ENCODE peak calls at places on chromosomes 11 and 22, in nine cellular contexts. One of them, this sample, is unnamed.

GRCh38 chr11:74806267-74806666 is 57.6 kb downstream of the RNF169 start:
- DNase-seq in H1: no peak
- DNase-seq in fibroblast of lung: no peak
- DNase-seq in cardiac muscle cell: no peak
- DNase-seq in stimulated activated CD8-positive, alpha-beta memory T cell treated with anti-CD3 and anti-CD28 coated beads, Interleukin-4, amount 100 ng/mL, for 1 hour: no peak
- DNase-seq in body of pancreas: no peak
- DNase-seq in heart left ventricle: no peak
- DNase-seq in left cardiac atrium: no peak
- DNase-seq in sciatic nerve: no peak
- DNase-seq in this sample: no peak

GRCh38 chr22:23270212-23270733 is 90.0 kb downstream of the BCR start:
- DNase-seq in sciatic nerve: no peak
- DNase-seq in H1: no peak
- DNase-seq in body of pancreas: no peak
- DNase-seq in fibroblast of lung: no peak
- DNase-seq in heart left ventricle: no peak
- DNase-seq in left cardiac atrium: no peak
- DNase-seq in cardiac muscle cell: no peak
- DNase-seq in stimulated activated CD8-positive, alpha-beta memory T cell treated with anti-CD3 and anti-CD28 coated beads, Interleukin-4, amount 100 ng/mL, for 1 hour: no peak
- DNase-seq in this sample: no peak

GRCh38 chr11:43547411-43547718 is 133.2 kb upstream of the HSD17B12 start:
- DNase-seq in stimulated activated CD8-positive, alpha-beta memory T cell treated with anti-CD3 and anti-CD28 coated beads, Interleukin-4, amount 100 ng/mL, for 1 hour: no peak
- DNase-seq in heart left ventricle: no peak
- DNase-seq in fibroblast of lung: no peak
- DNase-seq in H1: peak
- DNase-seq in left cardiac atrium: peak
- DNase-seq in sciatic nerve: no peak
- DNase-seq in body of pancreas: peak
- DNase-seq in cardiac muscle cell: peak
- DNase-seq in this sample: no peak

GRCh38 chr11:47916361-47916841 is 64.0 kb upstream of the PTPRJ start:
- DNase-seq in H1: no peak
- DNase-seq in cardiac muscle cell: peak
- DNase-seq in sciatic nerve: no peak
- DNase-seq in left cardiac atrium: peak
- DNase-seq in stimulated activated CD8-positive, alpha-beta memory T cell treated with anti-CD3 and anti-CD28 coated beads, Interleukin-4, amount 100 ng/mL, for 1 hour: no peak
- DNase-seq in fibroblast of lung: peak
- DNase-seq in body of pancreas: peak
- DNase-seq in heart left ventricle: peak
- DNase-seq in this sample: no peak

GRCh38 chr11:128862913-128863660 is 4.0 kb downstream of the KCNJ1 start:
- DNase-seq in left cardiac atrium: no peak
- DNase-seq in body of pancreas: no peak
- DNase-seq in H1: no peak
- DNase-seq in fibroblast of lung: peak
- DNase-seq in cardiac muscle cell: peak
- DNase-seq in stimulated activated CD8-positive, alpha-beta memory T cell treated with anti-CD3 and anti-CD28 coated beads, Interleukin-4, amount 100 ng/mL, for 1 hour: no peak
- DNase-seq in heart left ventricle: no peak
- DNase-seq in sciatic nerve: no peak
- DNase-seq in this sample: no peak

GRCh38 chr11:46535688-46536087 is 58.1 kb downstream of the AMBRA1 start:
- DNase-seq in body of pancreas: no peak
- DNase-seq in fibroblast of lung: no peak
- DNase-seq in heart left ventricle: no peak
- DNase-seq in H1: no peak
- DNase-seq in stimulated activated CD8-positive, alpha-beta memory T cell treated with anti-CD3 and anti-CD28 coated beads, Interleukin-4, amount 100 ng/mL, for 1 hour: no peak
- DNase-seq in cardiac muscle cell: no peak
- DNase-seq in left cardiac atrium: no peak
- DNase-seq in sciatic nerve: no peak
- DNase-seq in this sample: no peak

GRCh38 chr22:26681395-26681821 is 24.0 kb downstream of the MIAT start:
- DNase-seq in cardiac muscle cell: peak
- DNase-seq in H1: peak
- DNase-seq in heart left ventricle: no peak
- DNase-seq in sciatic nerve: no peak
- DNase-seq in stimulated activated CD8-positive, alpha-beta memory T cell treated with anti-CD3 and anti-CD28 coated beads, Interleukin-4, amount 100 ng/mL, for 1 hour: no peak
- DNase-seq in body of pancreas: no peak
- DNase-seq in left cardiac atrium: no peak
- DNase-seq in fibroblast of lung: peak
- DNase-seq in this sample: no peak

GRCh38 chr11:120985718-120986569 is 38.0 kb upstream of the TBCEL start:
- DNase-seq in fibroblast of lung: peak
- DNase-seq in left cardiac atrium: peak
- DNase-seq in H1: peak
- DNase-seq in cardiac muscle cell: peak
- DNase-seq in sciatic nerve: peak
- DNase-seq in stimulated activated CD8-positive, alpha-beta memory T cell treated with anti-CD3 and anti-CD28 coated beads, Interleukin-4, amount 100 ng/mL, for 1 hour: no peak
- DNase-seq in heart left ventricle: peak
- DNase-seq in body of pancreas: peak
- DNase-seq in this sample: no peak

GRCh38 chr22:17264321-17265052 is 45.3 kb upstream of the ADA2 start:
- DNase-seq in heart left ventricle: peak
- DNase-seq in stimulated activated CD8-positive, alpha-beta memory T cell treated with anti-CD3 and anti-CD28 coated beads, Interleukin-4, amount 100 ng/mL, for 1 hour: no peak
- DNase-seq in body of pancreas: no peak
- DNase-seq in left cardiac atrium: no peak
- DNase-seq in H1: peak
- DNase-seq in fibroblast of lung: peak
- DNase-seq in sciatic nerve: no peak
- DNase-seq in cardiac muscle cell: peak
- DNase-seq in this sample: no peak

GRCh38 chr11:112903310-112903709 is 57.9 kb upstream of the NCAM1 start:
- DNase-seq in sciatic nerve: no peak
- DNase-seq in body of pancreas: no peak
- DNase-seq in H1: no peak
- DNase-seq in left cardiac atrium: no peak
- DNase-seq in fibroblast of lung: no peak
- DNase-seq in cardiac muscle cell: no peak
- DNase-seq in stimulated activated CD8-positive, alpha-beta memory T cell treated with anti-CD3 and anti-CD28 coated beads, Interleukin-4, amount 100 ng/mL, for 1 hour: no peak
- DNase-seq in heart left ventricle: no peak
- DNase-seq in this sample: no peak

GRCh38 chr11:394034-394857 is at the start of gene PKP3:
- DNase-seq in left cardiac atrium: no peak
- DNase-seq in fibroblast of lung: peak
- DNase-seq in body of pancreas: peak
- DNase-seq in stimulated activated CD8-positive, alpha-beta memory T cell treated with anti-CD3 and anti-CD28 coated beads, Interleukin-4, amount 100 ng/mL, for 1 hour: no peak
- DNase-seq in cardiac muscle cell: peak
- DNase-seq in heart left ventricle: peak
- DNase-seq in H1: no peak
- DNase-seq in sciatic nerve: no peak
- DNase-seq in this sample: no peak

GRCh38 chr11:69167916-69168691 is 12.4 kb downstream of the SMIM38 start:
- DNase-seq in stimulated activated CD8-positive, alpha-beta memory T cell treated with anti-CD3 and anti-CD28 coated beads, Interleukin-4, amount 100 ng/mL, for 1 hour: no peak
- DNase-seq in body of pancreas: no peak
- DNase-seq in left cardiac atrium: no peak
- DNase-seq in cardiac muscle cell: peak
- DNase-seq in heart left ventricle: no peak
- DNase-seq in fibroblast of lung: no peak
- DNase-seq in sciatic nerve: no peak
- DNase-seq in H1: no peak
- DNase-seq in this sample: no peak

GRCh38 chr11:6320411-6321207 is at the start of gene CAVIN3:
- DNase-seq in stimulated activated CD8-positive, alpha-beta memory T cell treated with anti-CD3 and anti-CD28 coated beads, Interleukin-4, amount 100 ng/mL, for 1 hour: no peak
- DNase-seq in body of pancreas: peak
- DNase-seq in cardiac muscle cell: peak
- DNase-seq in sciatic nerve: peak
- DNase-seq in heart left ventricle: peak
- DNase-seq in left cardiac atrium: peak
- DNase-seq in fibroblast of lung: peak
- DNase-seq in H1: peak
- DNase-seq in this sample: no peak

GRCh38 chr11:23112987-23113886 is 253.0 kb upstream of the CCDC179 start:
- DNase-seq in heart left ventricle: no peak
- DNase-seq in body of pancreas: peak
- DNase-seq in sciatic nerve: no peak
- DNase-seq in cardiac muscle cell: peak
- DNase-seq in H1: peak
- DNase-seq in stimulated activated CD8-positive, alpha-beta memory T cell treated with anti-CD3 and anti-CD28 coated beads, Interleukin-4, amount 100 ng/mL, for 1 hour: no peak
- DNase-seq in fibroblast of lung: peak
- DNase-seq in left cardiac atrium: no peak
- DNase-seq in this sample: peak

GRCh38 chr11:128424867-128425285 is 162.5 kb downstream of the ETS1 start:
- DNase-seq in stimulated activated CD8-positive, alpha-beta memory T cell treated with anti-CD3 and anti-CD28 coated beads, Interleukin-4, amount 100 ng/mL, for 1 hour: no peak
- DNase-seq in body of pancreas: peak
- DNase-seq in H1: no peak
- DNase-seq in heart left ventricle: peak
- DNase-seq in cardiac muscle cell: peak
- DNase-seq in sciatic nerve: no peak
- DNase-seq in left cardiac atrium: peak
- DNase-seq in fibroblast of lung: peak
- DNase-seq in this sample: no peak